ENCODE peak calls at places on chromosomes 12 and 14, in seven cellular contexts. I is mesendoderm, M is mesenchymal stem cell, Q is H9, K is IMR-90, N is trophoblast cell, P is H1. H is an unnamed sample.

GRCh38 chr12:29032431-29032830 is 116.6 kb upstream of the FAR2 start:
- DNase-seq in M (peak; percentile 13), N (no peak), P (no peak), Q (no peak), K (no peak), I (no peak), H (no peak)

GRCh38 chr12:12717586-12718381 is 616 bp downstream of the CDKN1B start:
- DNase-seq in I (peak; percentile 55), P (peak; percentile 56), M (peak; percentile 41), N (peak; percentile 30), K (no peak), Q (peak; percentile 53), H (no peak)

GRCh38 chr12:95484524-95484923 is 10.6 kb downstream of the METAP2 start:
- DNase-seq in Q (no peak), I (no peak), M (no peak), K (peak; percentile 10), N (no peak), P (no peak), H (no peak)

GRCh38 chr12:27284751-27285150 is 40.7 kb downstream of the STK38L start:
- DNase-seq in P (no peak), I (no peak), M (peak; percentile 91), N (no peak), Q (no peak), K (peak; percentile 85), H (no peak)

GRCh38 chr12:121611306-121611705 is 15.0 kb upstream of the ORAI1 start:
- DNase-seq in K (no peak), Q (peak; percentile 91), I (peak; percentile 52), P (peak; percentile 87), N (no peak), M (no peak), H (no peak)

GRCh38 chr12:122732170-122732569 is 1.5 kb upstream of the HCAR1 start:
- DNase-seq in I (no peak), M (no peak), P (no peak), N (peak; percentile 63), Q (no peak), K (no peak), H (no peak)

GRCh38 chr14:65290830-65291229 is 121.7 kb upstream of the FUT8 start:
- DNase-seq in P (no peak), M (peak; percentile 77), K (peak; percentile 85), I (no peak), Q (no peak), N (no peak), H (no peak)

GRCh38 chr14:74514471-74514932 is 20.9 kb downstream of the ISCA2 start:
- DNase-seq in K (peak; percentile 52), P (no peak), Q (no peak), I (no peak), M (peak; percentile 86), N (peak; percentile 27), H (no peak)

GRCh38 chr12:54891717-54892478 is 37.6 kb downstream of the MUCL1 start:
- DNase-seq in P (no peak), Q (no peak), N (no peak), M (peak; percentile 32), K (no peak), I (no peak), H (no peak)

GRCh38 chr14:32205984-32206383 is 2.9 kb upstream of the RNU6-8 start:
- DNase-seq in N (peak; percentile 19), P (no peak), M (no peak), I (peak; percentile 81), Q (peak; percentile 49), K (no peak), H (no peak)

GRCh38 chr12:42174978-42175377 is 30.3 kb upstream of the GXYLT1 start:
- DNase-seq in N (no peak), Q (no peak), K (no peak), I (no peak), M (no peak), P (no peak), H (no peak)

GRCh38 chr12:96354844-96355534 is 45.2 kb downstream of the CDK17 start:
- DNase-seq in N (no peak), Q (no peak), M (no peak), I (no peak), K (no peak), P (no peak), H (no peak)

GRCh38 chr12:50676761-50677160 is 87.1 kb upstream of the ATF1 start:
- DNase-seq in M (no peak), I (no peak), K (no peak), Q (no peak), P (no peak), N (peak; percentile 38), H (no peak)

GRCh38 chr12:107320031-107320928 is 226.9 kb upstream of the CRY1 start:
- DNase-seq in M (peak; percentile 9), P (peak; percentile 79), Q (peak; percentile 87), K (peak; percentile 61), N (peak; percentile 60), I (peak; percentile 83), H (no peak)

GRCh38 chr12:131112690-131113290 is 159.1 kb downstream of the ADGRD1 start:
- DNase-seq in I (no peak), N (no peak), P (no peak), Q (no peak), K (no peak), M (no peak), H (no peak)

GRCh38 chr14:22472935-22473854 is 115.8 kb downstream of the DAD1 start:
- DNase-seq in M (peak; percentile 56), P (peak; percentile 66), K (peak; percentile 25), N (peak; percentile 60), Q (peak; percentile 57), I (peak; percentile 73), H (peak; percentile 30)

GRCh38 chr12:75766263-75767160 is 255.1 kb upstream of the KRR1 start:
- DNase-seq in I (peak; percentile 78), N (no peak), P (no peak), M (peak; percentile 59), K (peak; percentile 80), Q (no peak), H (no peak)

GRCh38 chr12:65756956-65757511 is 67.2 kb upstream of the HMGA2 start:
- DNase-seq in P (no peak), K (peak; percentile 16), I (no peak), M (no peak), N (no peak), Q (no peak), H (no peak)

GRCh38 chr12:13181375-13182070 is 15.0 kb upstream of the EMP1 start:
- DNase-seq in Q (peak; percentile 17), P (peak; percentile 33), K (no peak), N (peak; percentile 19), I (no peak), M (peak; percentile 20), H (no peak)

GRCh38 chr14:76720382-76720813 is 40.9 kb upstream of the VASH1 start:
- DNase-seq in I (peak; percentile 71), N (no peak), P (no peak), Q (peak; percentile 61), M (peak; percentile 67), K (peak; percentile 38), H (peak; percentile 30)

GRCh38 chr12:1740161-1740948 is 49.5 kb downstream of the ADIPOR2 start:
- DNase-seq in Q (no peak), I (no peak), P (no peak), K (no peak), N (peak; percentile 51), M (no peak), H (no peak)

GRCh38 chr12:95418142-95418541 is 55.8 kb upstream of the METAP2 start:
- DNase-seq in N (no peak), I (no peak), K (no peak), M (no peak), P (no peak), Q (no peak), H (no peak)

DNA sequence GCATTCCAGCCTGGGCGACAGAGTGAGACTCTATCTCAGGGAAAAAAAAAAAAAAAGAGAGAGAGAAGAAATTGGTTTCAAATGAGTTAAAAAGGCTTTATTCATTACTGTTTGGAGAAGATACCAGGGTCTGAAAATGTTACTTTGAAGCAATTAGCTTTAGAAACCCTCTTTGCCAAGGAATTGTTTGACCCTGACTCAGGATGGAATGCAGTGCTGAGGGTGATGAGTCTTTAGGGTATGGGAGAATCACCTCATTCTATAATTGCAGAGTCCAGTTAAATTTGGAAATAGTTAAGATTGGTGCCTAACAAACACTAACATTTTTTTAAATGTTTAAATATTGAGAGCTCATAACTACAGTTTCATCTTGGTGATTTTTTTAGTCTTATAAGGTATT is 13.3 kb downstream of the RAP1B start:
- DNase-seq in I (peak; percentile 33), Q (no peak), K (peak; percentile 61), M (peak; percentile 24), P (no peak), N (peak; percentile 81), H (no peak)
- H2AK5ac ChIP-seq in I (no peak overlapping the region), Q (no peak overlapping the region), K (no peak overlapping the region), M (no peak overlapping the region), P (no peak overlapping the region), N (no peak overlapping the region), H (no peak overlapping the region)

GRCh38 chr12:14313379-14313778 is 52.1 kb upstream of the ATF7IP start:
- DNase-seq in K (peak; percentile 13), P (no peak), M (no peak), N (peak; percentile 94), I (no peak), Q (no peak), H (no peak)

GRCh38 chr12:14310866-14311265 is 54.6 kb upstream of the ATF7IP start:
- DNase-seq in Q (no peak), P (no peak), I (no peak), K (no peak), M (no peak), N (no peak), H (no peak)

GRCh38 chr12:14307004-14307403 is 58.5 kb upstream of the ATF7IP start:
- DNase-seq in Q (no peak), P (no peak), M (no peak), I (no peak), K (no peak), N (no peak), H (no peak)

GRCh38 chr12:14308516-14308915 is 57.0 kb upstream of the ATF7IP start:
- DNase-seq in Q (no peak), I (no peak), K (no peak), N (no peak), M (no peak), P (no peak), H (no peak)
- H3K23ac ChIP-seq in Q (no peak overlapping the region), I (no peak overlapping the region), K (no peak overlapping the region), N (no peak overlapping the region), M (no peak overlapping the region), P (no peak overlapping the region), H (no peak overlapping the region)

GRCh38 chr12:30044206-30044605 is 260.5 kb upstream of the TMTC1 start:
- DNase-seq in M (no peak), K (no peak), N (no peak), I (no peak), Q (no peak), P (no peak), H (no peak)
- H2AK5ac ChIP-seq in M (no peak overlapping the region), K (no peak overlapping the region), N (no peak overlapping the region), I (no peak overlapping the region), Q (no peak overlapping the region), P (no peak overlapping the region), H (no peak overlapping the region)

GRCh38 chr14:54453252-54453651 is 12.1 kb upstream of the CNIH1 start:
- DNase-seq in I (no peak), N (no peak), Q (no peak), P (no peak), M (no peak), K (no peak), H (no peak)

GRCh38 chr14:54455363-54455762 is 14.2 kb upstream of the CNIH1 start:
- DNase-seq in K (no peak), Q (no peak), N (no peak), I (no peak), P (no peak), M (no peak), H (no peak)

GRCh38 chr14:54457609-54457996 is 16.4 kb upstream of the CNIH1 start:
- DNase-seq in P (no peak), I (no peak), K (no peak), M (no peak), Q (no peak), N (no peak), H (no peak)

GRCh38 chr14:54462048-54462447 is 20.9 kb upstream of the CNIH1 start:
- DNase-seq in Q (no peak), K (no peak), I (no peak), M (no peak), N (no peak), P (no peak), H (no peak)

GRCh38 chr14:54459106-54459505 is 17.9 kb upstream of the CNIH1 start:
- DNase-seq in Q (no peak), K (no peak), M (no peak), N (no peak), I (no peak), P (no peak), H (no peak)
- H3K23ac ChIP-seq in Q (no peak overlapping the region), K (no peak overlapping the region), M (no peak overlapping the region), N (no peak overlapping the region), I (no peak overlapping the region), P (no peak overlapping the region), H (no peak overlapping the region)

H was measured in neuronal stem cell.